ENCODE peak calls at places on chromosome 19, in nine cellular contexts. J, E, I, F, K, Q, V, A and C are unnamed samples.

GRCh38 chr19:52691737-52692136 is 43.1 kb downstream of the ZNF611 start:
- DNase-seq in I (no peak), F (no peak), K (no peak), E (no peak), Q (no peak), V (no peak), A (no peak), J (no peak), C (no peak)

GRCh38 chr19:3949997-3950859 is 17.4 kb downstream of the NMRK2 start:
- DNase-seq in F (no peak), E (no peak), I (no peak), J (no peak), K (no peak), Q (no peak), V (no peak), A (no peak), C (no peak)

GRCh38 chr19:3285647-3286176 is 61.3 kb downstream of the CELF5 start:
- DNase-seq in I (peak), Q (no peak), V (no peak), A (no peak), K (peak), F (no peak), E (no peak), J (peak), C (no peak)

GRCh38 chr19:53977991-53978731 is 13.3 kb upstream of the CACNG6 start:
- DNase-seq in I (peak), V (no peak), Q (peak), E (no peak), K (no peak), A (no peak), F (no peak), J (no peak), C (no peak)

GRCh38 chr19:54109651-54110050 is 5.8 kb downstream of the TFPT start:
- DNase-seq in K (no peak), E (no peak), V (no peak), Q (no peak), A (no peak), F (no peak), I (no peak), J (no peak), C (no peak)

GRCh38 chr19:3142292-3142670 is 6.4 kb downstream of the GNA15 start:
- DNase-seq in J (no peak), V (no peak), Q (peak), A (peak), F (no peak), K (no peak), E (no peak), I (no peak), C (no peak)

GRCh38 chr19:49129238-49129583 is 9.9 kb downstream of the PPFIA3 start:
- DNase-seq in E (no peak), K (no peak), V (peak), I (no peak), F (no peak), A (no peak), Q (no peak), J (no peak), C (no peak)

GRCh38 chr19:41411094-41411493 is 13.5 kb downstream of the BCKDHA start:
- DNase-seq in A (no peak), K (no peak), E (no peak), Q (no peak), F (no peak), J (no peak), V (no peak), I (no peak), C (no peak)

GRCh38 chr19:6064016-6064702 is 46.1 kb downstream of the RFX2 start:
- DNase-seq in F (no peak), A (no peak), Q (peak), J (peak), V (no peak), K (no peak), I (no peak), E (peak), C (peak)

GRCh38 chr19:6694147-6694815 is 24.3 kb upstream of the TNFSF14 start:
- DNase-seq in I (no peak), J (no peak), F (no peak), Q (no peak), E (no peak), A (no peak), V (no peak), K (no peak), C (no peak)

GRCh38 chr19:13154241-13154778 is 4.1 kb downstream of the IER2 start:
- DNase-seq in J (peak), Q (peak), E (peak), A (peak), V (peak), F (no peak), K (peak), I (peak), C (peak)

GRCh38 chr19:21474671-21475181 is 30.7 kb upstream of the ZNF429 start:
- DNase-seq in E (peak), J (no peak), I (peak), Q (peak), F (no peak), V (peak), A (peak), K (peak), C (no peak)

GRCh38 chr19:7505682-7506384 is 10.1 kb upstream of the ZNF358 start:
- DNase-seq in F (no peak), J (peak), I (peak), A (no peak), K (no peak), V (no peak), E (no peak), Q (no peak), C (no peak)

GRCh38 chr19:17579523-17580244 is 24.2 kb downstream of the COLGALT1 start:
- DNase-seq in F (no peak), Q (peak), A (no peak), V (peak), K (no peak), I (peak), E (no peak), J (peak), C (peak)

GRCh38 chr19:49347835-49348234 is 12.6 kb downstream of the CD37 start:
- DNase-seq in Q (peak), A (no peak), F (no peak), E (no peak), V (no peak), J (peak), K (no peak), I (peak), C (peak)

GRCh38 chr19:39843919-39844793 is 2.0 kb downstream of the FBL start:
- DNase-seq in A (no peak), V (no peak), I (peak), F (no peak), K (no peak), E (no peak), J (peak), Q (peak), C (no peak)

GRCh38 chr19:58367698-58368454 is 5.3 kb upstream of the ZNF497 start:
- DNase-seq in F (no peak), J (no peak), K (no peak), E (no peak), Q (no peak), I (peak), A (no peak), V (no peak), C (no peak)

GRCh38 chr19:29215322-29215845 is 2.4 kb upstream of the UQCRFS1 start:
- DNase-seq in E (no peak), V (no peak), A (no peak), Q (no peak), I (no peak), J (no peak), F (no peak), K (no peak), C (no peak)

GRCh38 chr19:16627194-16627927 is 643 bp downstream of the MED26 start:
- DNase-seq in K (peak), Q (peak), V (peak), E (peak), I (peak), A (no peak), J (peak), F (no peak), C (no peak)

GRCh38 chr19:53086949-53087348 is 16.3 kb downstream of the ZNF160 start:
- DNase-seq in V (no peak), E (no peak), Q (peak), J (no peak), I (peak), K (no peak), F (no peak), A (no peak), C (no peak)